ENCODE peak calls at places on chromosomes 3 and 15, in four cellular contexts. Q is Karpas-422, H is DND-41, Y is esophagus squamous epithelium. O is an unnamed sample.

GRCh38 chr15:50148362-50148963 is 29.4 kb upstream of the ATP8B4 start:
- DNase-seq in Q (peak), H (no peak), Y (no peak), O (peak)

GRCh38 chr3:12294885-12295580 is 6.2 kb downstream of the PPARG start:
- DNase-seq in Q (no peak), H (no peak), Y (no peak), O (peak)

GRCh38 chr15:59371458-59372351 is 966 bp downstream of the MYO1E start:
- DNase-seq in Q (no peak), H (no peak), Y (no peak), O (no peak)

GRCh38 chr3:79405183-79405582 is 362.6 kb downstream of the ROBO1 start:
- DNase-seq in Q (no peak), H (no peak), Y (no peak), O (no peak)

GRCh38 chr3:52014613-52015012 is 18.9 kb upstream of the RPL29 start:
- DNase-seq in Q (no peak), H (no peak), Y (no peak), O (no peak)

GRCh38 chr3:128367726-128368125 is 99.0 kb downstream of the DNAJB8 start:
- DNase-seq in Q (no peak), H (no peak), Y (no peak), O (no peak)

GRCh38 chr15:37099321-37100108 is 834 bp downstream of the MEIS2 start:
- DNase-seq in Q (peak), H (no peak), Y (no peak), O (no peak)

GRCh38 chr15:55434989-55435825 is 26.9 kb downstream of the PIERCE2 start:
- DNase-seq in Q (peak), H (no peak), Y (no peak), O (peak)

GRCh38 chr3:127679534-127680145 is 6.9 kb downstream of the ABTB1 start:
- DNase-seq in Q (no peak), H (no peak), Y (no peak), O (no peak)

GRCh38 chr15:69758810-69759410 is 306.3 kb downstream of the RPLP1 start:
- DNase-seq in Q (peak), H (peak), Y (peak), O (no peak)

GRCh38 chr3:44923634-44924033 is 49.2 kb downstream of the TGM4 start:
- DNase-seq in Q (peak), H (no peak), Y (no peak), O (no peak)

GRCh38 chr3:99128740-99129505 is 227.4 kb upstream of the DCBLD2 start:
- DNase-seq in Q (no peak), H (no peak), Y (no peak), O (peak)

GRCh38 chr3:99920530-99921376 is 103.1 kb downstream of the CMSS1 start:
- DNase-seq in Q (no peak), H (no peak), Y (no peak), O (no peak)

GRCh38 chr3:145798691-145799550 is 362.1 kb downstream of the PLOD2 start:
- DNase-seq in Q (no peak), H (no peak), Y (no peak), O (no peak)

GRCh38 chr15:71743861-71744382 is 66.4 kb upstream of the NR2E3 start:
- DNase-seq in Q (peak), H (peak), Y (no peak), O (no peak)

GRCh38 chr3:36729204-36730056 is 34.9 kb downstream of the DCLK3 start:
- DNase-seq in Q (peak), H (no peak), Y (no peak), O (peak)

GRCh38 chr3:66442254-66443249 is 58.3 kb downstream of the LRIG1 start:
- DNase-seq in Q (no peak), H (no peak), Y (no peak), O (peak)

GRCh38 chr15:60392986-60393811 is 4.6 kb downstream of the ANXA2 start:
- DNase-seq in Q (no peak), H (no peak), Y (peak), O (no peak)

GRCh38 chr15:99931703-99932603 is 198.7 kb upstream of the LYSMD4 start:
- DNase-seq in Q (no peak), H (no peak), Y (no peak), O (no peak)

GRCh38 chr3:97823503-97824004 is 1.7 kb downstream of the CRYBG3 start:
- DNase-seq in Q (no peak), H (no peak), Y (no peak), O (no peak)

GRCh38 chr3:51353566-51354140 is 31.4 kb upstream of the MANF start:
- DNase-seq in Q (no peak), H (no peak), Y (no peak), O (no peak)

GRCh38 chr3:66342717-66343373 is 122.0 kb downstream of the SLC25A26 start:
- DNase-seq in Q (no peak), H (no peak), Y (no peak), O (no peak)

GRCh38 chr15:70113304-70113700 is 15.6 kb upstream of the TLE3 start:
- DNase-seq in Q (no peak), H (no peak), Y (peak), O (no peak)

GRCh38 chr3:123660900-123661299 is 76.0 kb upstream of the HACD2 start:
- DNase-seq in Q (no peak), H (no peak), Y (no peak), O (peak)

GRCh38 chr3:39724233-39724846 is 85.1 kb upstream of the MYRIP start:
- DNase-seq in Q (peak), H (no peak), Y (no peak), O (no peak)

GRCh38 chr3:55726501-55726775 is 239.3 kb upstream of the WNT5A start:
- DNase-seq in Q (no peak), H (no peak), Y (no peak), O (no peak)

GRCh38 chr3:13077431-13078157 is 4.4 kb upstream of the IQSEC1 start:
- DNase-seq in Q (no peak), H (peak), Y (no peak), O (no peak)

GRCh38 chr3:101940521-101940992 is 91.2 kb downstream of the NFKBIZ start:
- DNase-seq in Q (no peak), H (no peak), Y (no peak), O (peak)

GRCh38 chr3:125165948-125166553 is 46.5 kb downstream of the SLC12A8 start:
- DNase-seq in Q (no peak), H (no peak), Y (no peak), O (no peak)

GRCh38 chr3:159852821-159853505 is 135.7 kb upstream of the IL12A start:
- DNase-seq in Q (peak), H (no peak), Y (no peak), O (no peak)

GRCh38 chr3:110343376-110343775 is 728.2 kb upstream of the NECTIN3 start:
- DNase-seq in Q (no peak), H (no peak), Y (no peak), O (no peak)

GRCh38 chr3:14138109-14138877 is 13.4 kb downstream of the TMEM43 start:
- DNase-seq in Q (no peak), H (no peak), Y (no peak), O (no peak)

GRCh38 chr3:65118279-65118678 is 430.5 kb upstream of the ADAMTS9 start:
- DNase-seq in Q (no peak), H (no peak), Y (no peak), O (no peak)

GRCh38 chr3:124413989-124414598 is 316.2 kb upstream of the UMPS start:
- DNase-seq in Q (no peak), H (no peak), Y (no peak), O (no peak)

GRCh38 chr3:184656991-184657669 is 54.7 kb downstream of the MAGEF1 start:
- DNase-seq in Q (no peak), H (no peak), Y (no peak), O (peak)

GRCh38 chr3:191378142-191378541 is 47.8 kb upstream of the UTS2B start:
- DNase-seq in Q (no peak), H (no peak), Y (no peak), O (no peak)

GRCh38 chr3:149727676-149728075 is 24.6 kb downstream of the COMMD2 start:
- DNase-seq in Q (no peak), H (no peak), Y (no peak), O (no peak)

GRCh38 chr15:81752149-81752942 is 293.5 kb downstream of the MEX3B start:
- DNase-seq in Q (no peak), H (peak), Y (no peak), O (no peak)

O was measured in AG04450.